ENCODE peak calls at places on chromosomes 16 and 17, in four cellular contexts. W is heart right ventricle, F is GM06990, T is H1. A is an unnamed sample.

GRCh38 chr17:77516902-77517301 is 376.1 kb downstream of the SEC14L1 start:
- DNase-seq in F (no peak), W (no peak), T (no peak), A (peak; percentile 52)

GRCh38 chr17:3557768-3558583 is at the start of gene TRPV3:
- DNase-seq in W (no peak), F (peak; percentile 83), T (no peak), A (peak; percentile 80)

GRCh38 chr16:2874584-2875362 is 8.2 kb upstream of the FLYWCH2 start:
- DNase-seq in W (peak; percentile 83), F (peak; percentile 78), T (peak; percentile 76), A (peak; percentile 30)

GRCh38 chr17:30565073-30565935 is 88.1 kb downstream of the GOSR1 start:
- DNase-seq in W (no peak), T (no peak), F (no peak), A (peak; percentile 43)

GRCh38 chr17:30964878-30965277 is 6.0 kb upstream of the RNF135 start:
- DNase-seq in T (no peak), F (no peak), W (no peak), A (peak; percentile 25)

GRCh38 chr17:17096438-17097178 is 54.4 kb downstream of the MPRIP start:
- DNase-seq in F (no peak), T (no peak), W (no peak), A (no peak)

GRCh38 chr17:63132509-63132911 is 166.5 kb downstream of the TANC2 start:
- DNase-seq in F (no peak), T (no peak), W (no peak), A (no peak)

GRCh38 chr17:18314059-18314730 is 599 bp downstream of the TOP3A start:
- DNase-seq in T (no peak), F (no peak), W (peak; percentile 23), A (peak; percentile 20)

GRCh38 chr16:12078405-12079245 is 102.1 kb downstream of the SNX29 start:
- DNase-seq in T (no peak), F (no peak), W (no peak), A (no peak)

GRCh38 chr17:41464682-41465081 is 2.5 kb downstream of the KRT32 start:
- DNase-seq in W (peak; percentile 37), F (no peak), T (no peak), A (peak; percentile 99)

GRCh38 chr17:64213995-64214507 is 49.0 kb downstream of the TEX2 start:
- DNase-seq in T (no peak), W (no peak), F (no peak), A (no peak)

GRCh38 chr17:16491131-16491702 is 776 bp downstream of the LRRC75A start:
- DNase-seq in F (no peak), T (peak; percentile 76), W (no peak), A (no peak)

GRCh38 chr16:67442581-67443255 is 11.8 kb downstream of the HSD11B2 start:
- DNase-seq in T (no peak), W (no peak), F (no peak), A (no peak)

GRCh38 chr17:43556292-43556691 is 10.2 kb upstream of the ETV4 start:
- DNase-seq in T (no peak), W (no peak), F (no peak), A (peak; percentile 75)

GRCh38 chr17:76265624-76266243 is 586 bp downstream of the UBALD2 start:
- DNase-seq in F (no peak), W (peak; percentile 77), T (peak; percentile 79), A (no peak)

GRCh38 chr16:88924834-88925539 is 52.0 kb downstream of the CBFA2T3 start:
- DNase-seq in T (no peak), F (no peak), W (no peak), A (peak; percentile 43)

GRCh38 chr17:27807567-27808470 is 7.5 kb upstream of the NOS2 start:
- DNase-seq in W (no peak), T (no peak), F (peak; percentile 75), A (no peak)

DNA sequence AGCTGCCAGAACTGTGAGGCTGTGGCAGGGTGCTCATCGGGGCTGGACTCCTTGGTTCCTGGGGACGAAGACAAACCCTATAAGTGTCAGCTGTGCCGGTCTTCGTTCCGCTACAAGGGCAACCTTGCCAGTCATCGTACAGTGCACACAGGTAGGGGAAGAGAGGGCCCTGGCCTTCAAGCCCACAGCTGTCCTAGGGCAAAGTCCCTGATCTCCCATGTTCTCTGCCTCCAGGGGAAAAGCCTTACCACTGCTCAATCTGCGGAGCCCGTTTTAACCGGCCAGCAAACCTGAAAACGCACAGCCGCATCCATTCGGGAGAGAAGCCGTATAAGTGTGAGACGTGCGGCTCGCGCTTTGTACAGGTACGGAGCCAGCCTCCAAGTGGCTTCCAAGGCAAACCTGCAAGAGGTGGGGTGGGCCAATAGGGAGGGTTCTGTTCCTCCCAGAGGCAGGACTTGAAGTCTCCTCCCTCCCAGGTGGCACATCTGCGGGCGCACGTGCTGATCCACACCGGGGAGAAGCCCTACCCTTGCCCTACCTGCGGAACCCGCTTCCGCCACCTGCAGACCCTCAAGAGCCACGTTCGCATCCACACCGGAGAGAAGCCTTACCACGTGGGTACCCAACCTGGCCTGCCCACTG is 3.7 kb downstream of the BCL6B start:
- DNase-seq in F (no peak), W (no peak), T (no peak), A (no peak)
- H3K4me3 ChIP-seq in F (no peak overlapping the region), W (peak overlapping the region; percentile 64), T (no peak overlapping the region), A (no peak overlapping the region)

DNA sequence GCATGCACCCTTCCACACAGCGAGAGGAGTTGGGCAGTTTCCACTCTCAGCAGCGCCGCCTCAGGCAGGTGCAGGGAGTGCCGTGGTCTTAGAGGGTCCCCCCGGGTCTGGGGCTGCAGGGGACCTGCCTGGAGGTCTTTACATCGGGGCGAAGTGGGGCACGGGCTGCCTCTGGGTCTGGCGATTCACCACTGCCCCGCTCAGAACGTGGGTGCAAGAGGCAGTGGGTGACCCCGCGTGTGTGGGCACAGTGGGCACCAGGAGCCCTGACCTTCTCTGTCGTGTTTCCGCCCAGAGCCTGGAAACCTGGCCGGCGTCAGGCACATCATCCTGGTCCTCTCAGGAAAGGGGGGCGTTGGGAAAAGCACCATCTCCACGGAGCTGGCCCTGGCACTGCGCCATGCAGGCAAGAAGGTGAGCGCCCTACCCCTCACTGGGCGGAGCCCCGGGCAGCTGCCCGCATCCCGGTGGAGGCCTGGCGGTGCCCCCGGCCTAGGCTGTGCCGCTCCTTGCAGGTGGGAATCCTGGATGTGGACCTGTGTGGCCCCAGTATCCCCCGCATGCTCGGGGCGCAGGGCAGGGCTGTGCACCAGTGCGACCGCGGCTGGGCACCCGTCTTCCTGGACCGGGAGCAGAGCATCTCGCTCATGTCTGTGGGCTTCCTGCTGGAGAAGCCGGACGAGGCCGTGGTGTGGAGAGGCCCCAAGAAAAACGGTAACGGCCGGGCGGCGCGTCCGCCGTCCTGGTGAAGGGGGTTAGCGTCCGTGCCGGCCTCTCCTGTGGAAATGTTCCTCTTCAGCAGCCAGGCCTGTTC is 3.7 kb downstream of the NUBP2 start:
- DNase-seq in F (peak; percentile 15), W (peak; percentile 16), T (peak; percentile 62), A (no peak)
- TF ChIP-seq CTCF in F (no peak), W (no peak), T (peak; percentile 62), A (no peak)

GRCh38 chr17:45087978-45088377 is 26.9 kb downstream of the NMT1 start:
- DNase-seq in T (no peak), F (no peak), W (no peak), A (no peak)

GRCh38 chr17:45092932-45093430 is 31.9 kb downstream of the NMT1 start:
- DNase-seq in F (no peak), W (peak; percentile 74), T (no peak), A (peak; percentile 96)

GRCh38 chr17:45088741-45089140 is 27.6 kb downstream of the NMT1 start:
- DNase-seq in F (no peak), W (no peak), T (no peak), A (no peak)

GRCh38 chr17:45091778-45092425 is 30.8 kb downstream of the NMT1 start:
- DNase-seq in W (no peak), T (no peak), F (no peak), A (peak; percentile 23)

DNA sequence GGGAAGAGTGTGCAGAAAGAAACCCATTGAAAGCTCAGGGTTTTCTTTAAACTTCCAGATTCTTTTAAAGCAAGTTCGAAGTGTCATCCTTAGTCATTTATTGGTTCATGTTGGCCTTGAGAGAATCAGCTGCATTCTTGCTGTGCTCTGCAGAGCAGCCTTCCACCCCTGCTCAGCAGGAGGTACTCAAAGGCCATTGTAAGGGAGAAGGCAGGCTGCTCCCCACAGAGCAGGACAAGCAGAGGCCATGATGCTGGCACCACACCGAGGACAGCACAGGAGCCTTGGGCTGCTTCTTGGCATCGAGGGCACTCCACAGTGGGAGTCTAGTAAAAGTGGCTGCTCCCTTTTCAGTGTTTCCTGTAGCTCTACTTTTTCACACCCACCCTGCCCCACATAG is 29.6 kb downstream of the NMT1 start:
- DNase-seq in W (no peak), F (no peak), T (no peak), A (no peak)
- H3K36me3 ChIP-seq in W (peaks cover 4% of the 10 kb centered on the region), F (peaks cover 34% of the 10 kb centered on the region), T (peaks cover 63% of the 10 kb centered on the region), A (peaks cover 26% of the 10 kb centered on the region)

GRCh38 chr17:45785373-45786193 is 1.5 kb downstream of the CRHR1 start:
- DNase-seq in W (no peak), F (no peak), T (no peak), A (no peak)
- H3K4me3 ChIP-seq in W (peak overlapping the region; percentile 52), F (no peak overlapping the region), T (peak overlapping the region; percentile 65), A (peak overlapping the region; percentile 20)

GRCh38 chr16:63719926-63720325 is 1401.9 kb downstream of the CDH11 start:
- DNase-seq in F (no peak), W (no peak), T (no peak), A (no peak)

GRCh38 chr16:63714876-63715275 is 1407.0 kb downstream of the CDH11 start:
- DNase-seq in T (no peak), W (no peak), F (no peak), A (no peak)

GRCh38 chr16:63720848-63721247 is 1401.0 kb downstream of the CDH11 start:
- DNase-seq in T (no peak), W (no peak), F (no peak), A (no peak)
- TF ChIP-seq CTCF in T (no peak), W (no peak), F (no peak), A (peak; percentile 2)

GRCh38 chr16:1761751-1762150 is 9.6 kb downstream of the NME3 start:
- DNase-seq in T (no peak), F (no peak), W (no peak), A (no peak)
- H3K36me3 ChIP-seq in T (peaks cover 6% of the 10 kb centered on the region), F (peaks cover 46% of the 10 kb centered on the region), W (peaks cover 9% of the 10 kb centered on the region), A (peaks cover 36% of the 10 kb centered on the region)

DNA sequence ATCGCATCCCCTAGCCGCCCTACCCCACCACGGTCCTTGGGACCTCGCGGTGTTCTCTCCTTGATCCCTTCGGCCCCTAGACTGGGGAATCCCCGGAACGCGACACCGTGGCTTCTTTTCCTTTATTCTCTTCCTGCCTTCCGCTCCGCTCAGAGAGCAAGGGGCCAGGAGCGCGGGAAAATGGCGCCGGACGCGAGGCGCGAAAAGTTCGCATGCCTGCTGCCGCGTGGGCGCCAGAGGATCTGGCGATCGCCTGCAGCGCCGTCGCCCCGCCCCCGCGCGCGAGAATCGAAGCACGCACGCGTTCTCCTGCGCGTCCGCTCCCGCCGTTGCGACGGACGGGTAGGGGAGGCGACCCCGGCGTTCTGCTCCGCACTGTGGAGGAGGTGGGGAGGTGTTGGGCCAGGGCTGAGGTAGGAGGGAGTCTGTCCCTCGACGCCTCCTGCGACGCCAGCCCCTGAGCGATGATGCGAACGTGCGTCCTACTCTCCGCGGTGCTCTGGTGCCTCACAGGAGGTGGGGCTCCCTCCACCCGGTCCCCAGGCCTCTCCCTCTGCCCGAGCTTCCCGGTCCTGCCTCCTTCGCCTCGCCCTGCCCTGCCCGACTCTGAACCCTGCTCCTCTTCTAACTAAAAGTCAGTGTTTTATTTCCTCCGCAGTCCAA is at the start of gene ZPBP2:
- DNase-seq in T (no peak), W (no peak), F (peak; percentile 90), A (no peak)
- H3K4me3 ChIP-seq in T (no peak within 1 kb of the TSS), W (no peak within 1 kb of the TSS), F (peak within 1 kb of the TSS; percentile 60), A (no peak within 1 kb of the TSS)

A was measured in bronchial epithelial cell.